ENCODE peak calls at places on chromosome 14, in ten cellular contexts. X is KBM-7; Q is AG08396; E is NCI-H774; B is iris pigment epithelial cell; F is substantia nigra; R is AG09309; H is GM12878; M is AG10803; C is stimulated activated CD4-positive, alpha-beta T cell treated with anti-CD3 and anti-CD28 coated beads, Interleukin-2, amount 100 ng/mL, for 24 hours. Z is an unnamed sample.
A peak's percentile ranks its signal among the peaks of the same experiment; 100 is the strongest.

GRCh38 chr14:66662374-66662773 is 154.4 kb downstream of the GPHN start:
- DNase-seq in H (no peak), M (no peak), Q (no peak), E (no peak), B (peak; percentile 38), F (no peak), X (no peak), C (no peak), R (no peak), Z (no peak)

GRCh38 chr14:100070310-100070709 is 5.1 kb downstream of the EVL start:
- DNase-seq in M (no peak), E (no peak), B (no peak), R (no peak), F (no peak), C (no peak), X (no peak), H (no peak), Q (no peak), Z (no peak)

GRCh38 chr14:86521032-86521730 is 991.2 kb downstream of the FLRT2 start:
- DNase-seq in Q (no peak), E (no peak), M (no peak), B (no peak), H (no peak), C (no peak), R (no peak), X (no peak), F (no peak), Z (no peak)

GRCh38 chr14:35196571-35196970 is 74.2 kb downstream of the PRORP start:
- DNase-seq in H (no peak), Q (no peak), M (no peak), R (no peak), C (no peak), F (no peak), X (no peak), B (no peak), E (no peak), Z (no peak)

GRCh38 chr14:70354204-70354603 is 5.3 kb downstream of the COX16 start:
- DNase-seq in Q (no peak), B (no peak), X (no peak), E (no peak), H (no peak), M (no peak), F (no peak), R (no peak), C (no peak), Z (no peak)

GRCh38 chr14:19743256-19743655 is at the start of gene OR4Q3:
- DNase-seq in H (no peak), M (no peak), E (no peak), Q (no peak), F (no peak), B (no peak), X (no peak), C (no peak), R (no peak), Z (no peak)

GRCh38 chr14:104105822-104106470 is 20.4 kb downstream of the ASPG start:
- DNase-seq in F (no peak), H (no peak), E (no peak), C (no peak), X (no peak), B (no peak), R (no peak), M (no peak), Q (no peak), Z (peak; percentile 71)

GRCh38 chr14:32300146-32300545 is 29.0 kb upstream of the AKAP6 start:
- DNase-seq in E (no peak), X (no peak), B (no peak), F (no peak), R (no peak), H (no peak), Q (no peak), M (no peak), C (no peak), Z (no peak)

GRCh38 chr14:96670391-96670790 is 126.8 kb upstream of the VRK1 start:
- DNase-seq in F (no peak), B (no peak), Q (no peak), X (no peak), M (no peak), R (no peak), H (no peak), E (no peak), C (no peak), Z (no peak)

GRCh38 chr14:99240512-99241313 is 31.3 kb downstream of the BCL11B start:
- DNase-seq in R (no peak), M (no peak), E (no peak), C (no peak), Q (no peak), H (no peak), X (no peak), F (no peak), B (no peak), Z (no peak)

GRCh38 chr14:102591372-102591943 is 991 bp upstream of the RCOR1 start:
- DNase-seq in R (no peak), H (no peak), M (no peak), F (peak; percentile 56), Q (peak; percentile 40), E (no peak), X (peak; percentile 48), B (peak; percentile 32), C (peak; percentile 37), Z (no peak)

GRCh38 chr14:58873228-58873953 is 235.6 kb downstream of the DACT1 start:
- DNase-seq in B (no peak), F (no peak), C (no peak), M (no peak), E (no peak), H (no peak), R (no peak), X (no peak), Q (no peak), Z (no peak)

GRCh38 chr14:61696753-61697318 is 1.5 kb downstream of the HIF1A start:
- DNase-seq in Q (no peak), X (no peak), M (no peak), B (peak; percentile 48), E (no peak), R (no peak), H (no peak), C (no peak), F (no peak), Z (no peak)

GRCh38 chr14:81211844-81212243 is 8.9 kb downstream of the GTF2A1 start:
- DNase-seq in H (no peak), C (no peak), B (peak; percentile 28), X (peak; percentile 51), M (peak; percentile 39), R (no peak), F (peak; percentile 24), Q (peak; percentile 16), E (peak; percentile 1), Z (no peak)

GRCh38 chr14:66069830-66070541 is 416.2 kb upstream of the CCDC196 start:
- DNase-seq in F (peak; percentile 13), B (no peak), C (no peak), X (no peak), Q (no peak), E (no peak), R (no peak), M (no peak), H (no peak), Z (no peak)

GRCh38 chr14:99803106-99803437 is 9.9 kb downstream of the EML1 start:
- DNase-seq in E (no peak), F (no peak), X (no peak), C (no peak), M (no peak), R (no peak), H (no peak), Q (no peak), B (no peak), Z (no peak)

GRCh38 chr14:97791906-97792305 is 994.7 kb downstream of the VRK1 start:
- DNase-seq in F (no peak), Q (no peak), H (no peak), M (no peak), X (no peak), E (peak; percentile 14), C (no peak), R (no peak), B (no peak), Z (no peak)

GRCh38 chr14:45531022-45531421 is 278.0 kb upstream of the MIS18BP1 start:
- DNase-seq in F (no peak), Q (no peak), C (no peak), M (no peak), X (no peak), E (no peak), B (no peak), H (no peak), R (no peak), Z (no peak)

GRCh38 chr14:60094306-60094897 is 2.7 kb downstream of the PCNX4 start:
- DNase-seq in M (peak; percentile 78), H (no peak), B (peak; percentile 81), C (no peak), F (no peak), R (no peak), X (peak; percentile 8), Q (no peak), E (no peak), Z (no peak)

GRCh38 chr14:103141117-103141796 is 18.0 kb downstream of the TNFAIP2 start:
- DNase-seq in Q (peak; percentile 72), F (no peak), M (peak; percentile 42), X (peak; percentile 70), E (peak; percentile 73), B (peak; percentile 34), H (no peak), C (peak; percentile 26), R (no peak), Z (no peak)

GRCh38 chr14:89325299-89325883 is 91.6 kb downstream of the FOXN3 start:
- DNase-seq in M (no peak), Q (no peak), X (no peak), C (no peak), F (no peak), B (no peak), R (no peak), H (no peak), E (no peak), Z (no peak)

GRCh38 chr14:35229495-35230089 is 62.6 kb upstream of the PSMA6 start:
- DNase-seq in F (no peak), M (no peak), E (no peak), R (no peak), Q (no peak), X (peak; percentile 64), H (no peak), C (no peak), B (no peak), Z (no peak)

GRCh38 chr14:94126419-94126677 is 3.1 kb downstream of the IFI27L2 start:
- DNase-seq in E (no peak), R (no peak), B (no peak), C (no peak), M (no peak), H (no peak), F (no peak), X (no peak), Q (no peak), Z (peak; percentile 59)

GRCh38 chr14:22814945-22815713 is at the start of gene SLC7A7:
- DNase-seq in Q (no peak), F (no peak), M (peak; percentile 23), H (no peak), X (peak; percentile 15), C (no peak), R (no peak), B (no peak), E (no peak), Z (no peak)

GRCh38 chr14:24250354-24250753 is 7.9 kb upstream of the TINF2 start:
- DNase-seq in H (no peak), Q (no peak), M (no peak), E (no peak), B (no peak), C (no peak), R (no peak), X (no peak), F (no peak), Z (peak; percentile 59)

GRCh38 chr14:94113908-94114588 is 3.5 kb downstream of the IFI27 start:
- DNase-seq in X (no peak), M (no peak), F (no peak), H (no peak), C (no peak), Q (no peak), E (no peak), R (no peak), B (no peak), Z (peak; percentile 38)

GRCh38 chr14:104694991-104695659 is 5.7 kb downstream of the INF2 start:
- DNase-seq in X (no peak), Q (no peak), E (peak; percentile 9), B (peak; percentile 45), C (no peak), R (no peak), H (no peak), M (no peak), F (no peak), Z (no peak)

GRCh38 chr14:77067632-77068514 is 30.2 kb upstream of the CIPC start:
- DNase-seq in M (peak; percentile 59), R (no peak), F (peak; percentile 52), E (peak; percentile 36), H (no peak), X (peak; percentile 73), C (peak; percentile 69), Q (peak; percentile 78), B (peak; percentile 59), Z (no peak)

Z was measured in cardiac septum.